ENCODE peak calls at places on chromosomes 4 and X, in five cellular contexts. V is ovary, O is sigmoid colon, N is SK-N-SH, R is suprapubic skin. E is an unnamed sample.

GRCh38 chr4:96352051-96352517 is 512.2 kb downstream of the PDHA2 start:
- DNase-seq in V (no peak), O (no peak), N (peak; percentile 16), R (no peak), E (no peak)

GRCh38 chrX:105477351-105477750 is 256.9 kb upstream of the TEX13A start:
- DNase-seq in V (no peak), O (no peak), N (no peak), R (no peak), E (no peak)

GRCh38 chrX:104343408-104344129 is 88.8 kb upstream of the ESX1 start:
- DNase-seq in V (no peak), O (no peak), N (peak; percentile 30), R (no peak), E (no peak)

GRCh38 chrX:536616-537015 is 94.0 kb upstream of the SHOX start:
- DNase-seq in V (no peak), O (no peak), N (no peak), R (no peak), E (no peak)

GRCh38 chrX:154827194-154827593 is 7.3 kb downstream of the SMIM9 start:
- DNase-seq in V (no peak), O (no peak), N (no peak), R (no peak), E (no peak)

GRCh38 chr4:96691496-96691895 is 851.6 kb downstream of the PDHA2 start:
- DNase-seq in V (no peak), O (no peak), N (no peak), R (no peak), E (no peak)

GRCh38 chr4:55356991-55357461 is 11.0 kb downstream of the SRD5A3 start:
- DNase-seq in V (no peak), O (no peak), N (no peak), R (no peak), E (peak; percentile 67)

GRCh38 chr4:22389240-22389871 is 126.5 kb downstream of the ADGRA3 start:
- DNase-seq in V (peak; percentile 57), O (no peak), N (peak; percentile 35), R (no peak), E (no peak)

GRCh38 chr4:815464-816146 is 10.3 kb downstream of the CPLX1 start:
- DNase-seq in V (no peak), O (peak; percentile 69), N (no peak), R (no peak), E (no peak)

GRCh38 chr4:104743141-104743748 is 248.6 kb upstream of the CXXC4 start:
- DNase-seq in V (no peak), O (no peak), N (no peak), R (no peak), E (no peak)

GRCh38 chr4:155170569-155170968 is 37.9 kb upstream of the NPY2R start:
- DNase-seq in V (no peak), O (no peak), N (no peak), R (no peak), E (no peak)

GRCh38 chr4:61214680-61215079 is 14.6 kb downstream of the ADGRL3 start:
- DNase-seq in V (no peak), O (no peak), N (no peak), R (no peak), E (no peak)

GRCh38 chr4:61224573-61224972 is 24.4 kb downstream of the ADGRL3 start:
- DNase-seq in V (no peak), O (no peak), N (no peak), R (no peak), E (no peak)

GRCh38 chr4:61223385-61223784 is 23.3 kb downstream of the ADGRL3 start:
- DNase-seq in V (no peak), O (no peak), N (no peak), R (no peak), E (no peak)

GRCh38 chr4:61220556-61220955 is 20.4 kb downstream of the ADGRL3 start:
- DNase-seq in V (no peak), O (no peak), N (no peak), R (no peak), E (no peak)
- TF ChIP-seq EP300 in V (no peak), O (no peak), N (no peak), R (no peak), E (no peak)

GRCh38 chrX:70605352-70605751 is 160.7 kb downstream of the DLG3 start:
- DNase-seq in V (no peak), O (no peak), N (no peak), R (no peak), E (no peak)
- TF ChIP-seq EP300 in V (no peak), O (no peak), N (no peak), R (no peak), E (no peak)

GRCh38 chr4:168615294-168615693 is 118.4 kb downstream of the PALLD start:
- DNase-seq in V (no peak), O (no peak), N (no peak), R (no peak), E (no peak)
- TF ChIP-seq EP300 in V (no peak), O (no peak), N (peak; percentile 91), R (no peak), E (no peak)

GRCh38 chr4:78938868-78939666 is at the start of gene PAQR3:
- DNase-seq in V (peak; percentile 88), O (peak; percentile 92), N (peak; percentile 97), R (peak; percentile 85), E (peak; percentile 87)
- TF ChIP-seq EP300 in V (no peak), O (no peak), N (no peak), R (no peak), E (no peak)

GRCh38 chrX:64150775-64151174 is 54.7 kb downstream of the AMER1 start:
- DNase-seq in V (no peak), O (no peak), N (no peak), R (no peak), E (no peak)

GRCh38 chrX:64151911-64152310 is 53.6 kb downstream of the AMER1 start:
- DNase-seq in V (no peak), O (no peak), N (no peak), R (no peak), E (no peak)

DNA sequence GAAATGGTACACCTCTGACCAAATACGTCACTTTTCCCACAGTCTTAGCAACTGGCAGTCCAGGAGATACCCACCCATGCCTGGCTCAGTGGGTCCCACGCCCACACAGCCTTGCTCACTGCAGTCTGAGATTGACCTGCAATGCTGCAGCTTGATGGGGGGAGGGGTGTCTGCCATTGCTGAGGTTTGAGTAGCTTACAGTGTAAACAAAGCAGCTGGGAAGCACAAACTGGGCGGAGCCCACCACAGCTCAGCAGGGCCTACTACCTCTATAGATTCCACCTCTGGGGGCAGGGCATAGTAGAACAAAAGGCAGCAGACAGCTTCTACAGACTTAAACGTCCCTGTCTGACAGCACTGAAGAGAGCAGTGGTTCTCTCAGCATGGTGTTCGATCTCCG is 52.7 kb downstream of the AMER1 start:
- DNase-seq in V (no peak), O (no peak), N (no peak), R (no peak), E (no peak)
- TF ChIP-seq EP300 in V (no peak), O (no peak), N (no peak), R (no peak), E (no peak)

GRCh38 chr4:38939150-38939549 is 71.5 kb downstream of the FAM114A1 start:
- DNase-seq in V (no peak), O (no peak), N (no peak), R (no peak), E (no peak)

GRCh38 chr4:38940476-38940875 is 72.9 kb downstream of the FAM114A1 start:
- DNase-seq in V (no peak), O (no peak), N (no peak), R (no peak), E (no peak)

GRCh38 chr4:38948551-38948950 is 80.9 kb downstream of the FAM114A1 start:
- DNase-seq in V (peak; percentile 52), O (peak; percentile 94), N (no peak), R (no peak), E (no peak)

GRCh38 chr4:38943355-38943754 is 75.7 kb downstream of the FAM114A1 start:
- DNase-seq in V (peak; percentile 83), O (peak; percentile 98), N (peak; percentile 73), R (no peak), E (no peak)
- TF ChIP-seq EP300 in V (no peak), O (peak; percentile 86), N (no peak), R (no peak), E (no peak)

GRCh38 chr4:1870578-1871443 is at the start of gene NSD2:
- DNase-seq in V (peak; percentile 90), O (peak; percentile 93), N (peak; percentile 98), R (peak; percentile 88), E (peak; percentile 90)
- TF ChIP-seq EP300 in V (no peak), O (no peak), N (no peak), R (no peak), E (no peak)

GRCh38 chr4:54315561-54315960 is 86.5 kb downstream of the PDGFRA start:
- DNase-seq in V (no peak), O (no peak), N (no peak), R (no peak), E (no peak)
- TF ChIP-seq EP300 in V (no peak), O (no peak), N (no peak), R (no peak), E (no peak)

GRCh38 chrX:110466790-110467189 is 108.1 kb downstream of the RTL9 start:
- DNase-seq in V (no peak), O (no peak), N (no peak), R (no peak), E (no peak)

DNA sequence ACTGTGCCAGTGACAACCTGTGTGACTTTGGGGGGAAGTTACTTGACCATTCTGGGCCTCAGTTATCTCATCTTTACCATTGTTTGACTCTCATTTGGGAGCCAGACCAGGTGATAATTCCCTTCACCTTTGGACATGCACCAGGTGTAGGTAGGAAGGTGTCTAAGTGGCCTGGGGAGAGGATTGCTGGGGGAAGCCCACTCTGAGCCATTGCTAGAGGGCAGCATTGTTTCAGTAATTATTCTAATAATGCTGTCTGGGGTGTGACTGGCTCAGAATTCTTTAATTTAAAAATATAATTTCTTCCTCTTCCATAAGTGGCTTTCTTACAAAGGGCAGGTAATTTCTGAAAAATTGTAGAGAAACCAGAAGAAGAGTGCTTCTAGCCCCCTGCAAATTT is 104.3 kb downstream of the RTL9 start:
- DNase-seq in V (no peak), O (no peak), N (no peak), R (no peak), E (no peak)
- TF ChIP-seq EP300 in V (no peak), O (no peak), N (no peak), R (no peak), E (no peak)

E was measured in upper lobe of left lung.